ENCODE peak calls at places on chromosomes 11 and 22, in nine cellular contexts. T, P, B, R, K, S, Y, L and X are unnamed samples. For H3K4me1, the result is how much of the 10 kb centered on the place peaks cover.

GRCh38 chr11:71060358-71060757 is 192.0 kb downstream of the SHANK2 start:
- DNase-seq in B (no peak), R (no peak), P (no peak), S (no peak), T (no peak), L (no peak), K (no peak), Y (no peak), X (no peak)

GRCh38 chr11:27861706-27862430 is 161.6 kb upstream of the BDNF start:
- DNase-seq in T (no peak), P (no peak), B (no peak), K (peak), S (no peak), Y (peak), R (no peak), L (no peak), X (no peak)

GRCh38 chr11:73236205-73236765 is 18.2 kb downstream of the P2RY2 start:
- DNase-seq in R (no peak), B (no peak), L (no peak), S (peak), K (no peak), T (no peak), P (peak), Y (no peak), X (no peak)

GRCh38 chr11:115869780-115870431 is 365.7 kb upstream of the CADM1 start:
- DNase-seq in T (no peak), L (no peak), K (no peak), Y (peak), P (peak), B (no peak), R (no peak), S (peak), X (no peak)

GRCh38 chr11:12478743-12479142 is 101.4 kb downstream of the PARVA start:
- DNase-seq in Y (peak), T (no peak), B (no peak), K (peak), R (no peak), L (peak), P (no peak), S (no peak), X (no peak)

GRCh38 chr22:41917906-41918791 is 3.3 kb upstream of the SHISA8 start:
- DNase-seq in T (no peak), R (peak), P (no peak), S (no peak), Y (peak), B (peak), L (peak), K (no peak), X (no peak)

GRCh38 chr11:73403541-73403940 is 27.3 kb downstream of the RELT start:
- DNase-seq in B (no peak), R (no peak), L (no peak), K (no peak), Y (no peak), S (no peak), P (no peak), T (no peak), X (no peak)

GRCh38 chr11:35567737-35568465 is 42.5 kb upstream of the PAMR1 start:
- DNase-seq in Y (peak), K (no peak), R (peak), B (peak), L (no peak), P (peak), S (no peak), T (no peak), X (no peak)

GRCh38 chr22:17562906-17563870 is at the start of gene SLC25A18:
- DNase-seq in B (no peak), K (peak), T (no peak), Y (no peak), S (no peak), R (peak), P (no peak), L (peak), X (no peak)

GRCh38 chr11:75350743-75351540 is 519 bp downstream of the ARRB1 start:
- DNase-seq in R (peak), K (peak), T (no peak), P (no peak), Y (peak), L (peak), S (peak), B (peak), X (no peak)

GRCh38 chr11:61974766-61975631 is 7.6 kb upstream of the FTH1 start:
- DNase-seq in K (no peak), S (peak), R (peak), P (no peak), L (no peak), T (no peak), B (no peak), Y (no peak), X (no peak)

GRCh38 chr22:38075961-38076360 is 8.0 kb downstream of the SLC16A8 start:
- DNase-seq in K (no peak), S (no peak), T (no peak), P (no peak), Y (no peak), L (no peak), B (no peak), R (no peak), X (no peak)

GRCh38 chr11:125967515-125967914 is 21.7 kb downstream of the VSIG10L2 start:
- DNase-seq in L (no peak), T (no peak), R (no peak), P (no peak), B (no peak), Y (no peak), S (no peak), K (no peak), X (no peak)

GRCh38 chr11:35619754-35620640 is 1.7 kb downstream of the FJX1 start:
- DNase-seq in P (peak), R (peak), L (peak), B (peak), T (no peak), Y (peak), K (no peak), S (no peak), X (no peak)

GRCh38 chr11:606245-606644 is 9.5 kb downstream of the IRF7 start:
- DNase-seq in S (peak), K (peak), Y (no peak), T (no peak), P (no peak), B (peak), R (peak), L (peak), X (no peak)

GRCh38 chr11:64489831-64490441 is 101.1 kb upstream of the SLC22A12 start:
- DNase-seq in B (peak), R (peak), Y (peak), L (peak), K (peak), S (peak), T (peak), P (peak), X (no peak)

GRCh38 chr22:36419177-36419911 is 31.6 kb upstream of the MYH9 start:
- DNase-seq in P (peak), K (peak), L (peak), Y (peak), R (peak), B (no peak), S (no peak), T (no peak), X (no peak)

DNA sequence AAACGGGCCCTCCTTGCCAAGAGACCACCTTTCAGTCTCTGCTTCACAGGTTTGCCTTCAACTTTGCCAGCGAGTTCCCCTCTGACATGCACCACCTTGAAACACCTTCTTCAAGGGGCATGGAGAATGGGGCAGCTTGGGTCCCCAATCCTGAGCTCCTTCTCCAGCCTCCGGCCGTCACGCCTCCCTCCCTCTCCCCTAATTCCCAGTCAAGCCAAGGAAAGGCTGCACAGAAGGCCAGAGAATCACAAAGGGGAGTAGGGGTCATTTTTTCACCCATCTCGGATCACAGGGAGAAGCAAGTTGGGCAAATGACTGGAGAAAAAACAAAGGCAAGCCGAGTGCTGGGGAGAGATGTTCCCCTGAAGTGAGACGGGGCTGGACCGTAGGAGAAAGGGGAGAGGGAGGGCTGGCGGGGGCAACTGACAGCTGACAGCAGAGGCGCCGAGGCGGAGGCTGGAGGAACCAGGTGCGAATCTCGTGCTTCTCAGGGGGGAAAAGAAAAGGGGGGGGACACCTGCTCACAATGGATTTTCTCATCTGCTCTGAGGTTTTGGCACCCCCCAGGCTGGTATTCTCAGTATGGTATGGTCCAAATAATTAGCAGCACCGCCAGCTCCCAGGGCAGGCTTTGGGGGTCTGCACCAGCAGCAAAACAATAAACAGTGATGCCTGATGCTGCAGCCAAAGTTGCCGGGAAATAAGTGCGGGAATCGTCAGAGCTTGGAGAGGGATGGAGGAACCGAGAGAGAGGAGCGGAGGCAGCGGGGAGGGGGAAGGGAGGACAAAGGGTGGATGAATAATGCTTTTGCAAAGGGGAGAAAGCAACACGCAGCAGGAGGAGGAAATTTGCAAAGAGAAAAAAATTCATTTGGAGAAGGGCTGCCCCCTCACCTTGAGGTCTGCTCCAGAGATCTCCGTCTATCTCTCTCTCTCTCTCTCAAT is 649 bp downstream of the YPEL4 start:
- DNase-seq in L (no peak), T (no peak), R (no peak), Y (no peak), B (no peak), S (no peak), K (peak), P (no peak), X (no peak)
- H3K4me1 ChIP-seq in L (half or more), T (under half), R (under half), Y (under half), B (half or more), S (under half), K (under half), P (under half), X (half or more)

GRCh38 chr11:120696597-120696996 is 185.0 kb downstream of the GRIK4 start:
- DNase-seq in K (no peak), B (no peak), T (no peak), P (peak), Y (no peak), R (no peak), L (no peak), S (no peak), X (no peak)
- TF ChIP-seq CTCF in K (no peak), B (no peak), T (peak), P (no peak), Y (no peak), R (no peak), L (no peak), S (no peak), X (no peak)

GRCh38 chr11:29120329-29120695 is 896.5 kb downstream of the KCNA4 start:
- DNase-seq in P (no peak), B (no peak), K (no peak), R (no peak), T (no peak), Y (no peak), S (no peak), L (no peak), X (no peak)
- H3K4me3 ChIP-seq in P (no peak), B (no peak), K (no peak), R (no peak), T (no peak), Y (peak), S (no peak), L (no peak), X (no peak)

GRCh38 chr22:23533771-23534191 is 46.3 kb downstream of the IGLL1 start:
- DNase-seq in P (peak), B (peak), L (no peak), T (no peak), R (no peak), K (no peak), S (peak), Y (no peak), X (no peak)
- H3K4me1 ChIP-seq in P (half or more), B (under half), L (under half), T (under half), R (under half), K (under half), S (under half), Y (under half), X (under half)